ENCODE peak calls at places on chromosomes 2 and 18, in seven cellular contexts. B is heart right ventricle; E is ovary; K is CD8-positive, alpha-beta T cell; H is thoracic aorta; Z is sigmoid colon; I is tibial nerve. F is an unnamed sample.

GRCh38 chr2:191675807-191676667 is 1.9 kb upstream of the NABP1 start:
- DNase-seq in B (peak), E (no peak), K (peak), H (no peak), Z (peak), I (peak), F (peak)

GRCh38 chr2:12341215-12341614 is 375.5 kb upstream of the TRIB2 start:
- DNase-seq in B (no peak), E (no peak), K (no peak), H (no peak), Z (no peak), I (no peak), F (no peak)

GRCh38 chr2:120175000-120175581 is 48.1 kb downstream of the TMEM185B start:
- DNase-seq in B (peak), E (peak), K (no peak), H (no peak), Z (no peak), I (peak), F (no peak)

GRCh38 chr18:59140287-59140885 is 702 bp downstream of the SEC11C start:
- DNase-seq in B (peak), E (peak), K (peak), H (no peak), Z (peak), I (no peak), F (no peak)

GRCh38 chr2:36456227-36456788 is 100.7 kb downstream of the CRIM1 start:
- DNase-seq in B (peak), E (peak), K (no peak), H (peak), Z (peak), I (peak), F (no peak)

GRCh38 chr2:235639387-235639786 is 145.5 kb downstream of the AGAP1 start:
- DNase-seq in B (peak), E (peak), K (no peak), H (peak), Z (peak), I (peak), F (no peak)

GRCh38 chr2:187982668-187983067 is 309.0 kb upstream of the GULP1 start:
- DNase-seq in B (peak), E (no peak), K (no peak), H (no peak), Z (no peak), I (peak), F (no peak)

GRCh38 chr2:136135924-136136906 is 18.3 kb upstream of the CXCR4 start:
- DNase-seq in B (no peak), E (no peak), K (peak), H (no peak), Z (no peak), I (peak), F (peak)

GRCh38 chr2:64979744-64980143 is 9.5 kb upstream of the SLC1A4 start:
- DNase-seq in B (no peak), E (no peak), K (no peak), H (no peak), Z (no peak), I (no peak), F (no peak)

GRCh38 chr18:35201502-35201901 is 39.3 kb upstream of the ZNF397 start:
- DNase-seq in B (no peak), E (no peak), K (no peak), H (no peak), Z (no peak), I (no peak), F (no peak)

GRCh38 chr2:3574155-3574554 is 905 bp upstream of the RPS7 start:
- DNase-seq in B (no peak), E (no peak), K (no peak), H (no peak), Z (no peak), I (no peak), F (no peak)

GRCh38 chr2:106175084-106175850 is 18.8 kb downstream of the UXS1 start:
- DNase-seq in B (no peak), E (no peak), K (no peak), H (no peak), Z (no peak), I (no peak), F (no peak)

GRCh38 chr2:195559431-195559914 is 97.6 kb upstream of the SLC39A10 start:
- DNase-seq in B (peak), E (no peak), K (peak), H (no peak), Z (no peak), I (no peak), F (peak)

GRCh38 chr2:197828464-197829135 is 24.2 kb downstream of the PLCL1 start:
- DNase-seq in B (no peak), E (no peak), K (no peak), H (no peak), Z (no peak), I (no peak), F (no peak)

GRCh38 chr2:106956879-106957278 is 70.9 kb upstream of the ST6GAL2 start:
- DNase-seq in B (peak), E (no peak), K (no peak), H (no peak), Z (no peak), I (no peak), F (no peak)

GRCh38 chr2:20065885-20066602 is 14.6 kb upstream of the LAPTM4A start:
- DNase-seq in B (peak), E (no peak), K (no peak), H (no peak), Z (peak), I (peak), F (no peak)

GRCh38 chr2:237097911-237098702 is 12.4 kb downstream of the COPS8 start:
- DNase-seq in B (no peak), E (no peak), K (no peak), H (no peak), Z (no peak), I (no peak), F (no peak)

GRCh38 chr2:181911830-181912229 is 20.3 kb downstream of the ITPRID2 start:
- DNase-seq in B (no peak), E (no peak), K (no peak), H (no peak), Z (no peak), I (no peak), F (no peak)

GRCh38 chr2:181915096-181915495 is 23.6 kb downstream of the ITPRID2 start:
- DNase-seq in B (no peak), E (no peak), K (no peak), H (no peak), Z (no peak), I (no peak), F (no peak)

GRCh38 chr2:181916726-181917377 is 25.3 kb downstream of the ITPRID2 start:
- DNase-seq in B (no peak), E (no peak), K (no peak), H (no peak), Z (no peak), I (no peak), F (no peak)

GRCh38 chr2:181918188-181918587 is 26.7 kb downstream of the ITPRID2 start:
- DNase-seq in B (no peak), E (no peak), K (no peak), H (no peak), Z (no peak), I (no peak), F (no peak)

DNA sequence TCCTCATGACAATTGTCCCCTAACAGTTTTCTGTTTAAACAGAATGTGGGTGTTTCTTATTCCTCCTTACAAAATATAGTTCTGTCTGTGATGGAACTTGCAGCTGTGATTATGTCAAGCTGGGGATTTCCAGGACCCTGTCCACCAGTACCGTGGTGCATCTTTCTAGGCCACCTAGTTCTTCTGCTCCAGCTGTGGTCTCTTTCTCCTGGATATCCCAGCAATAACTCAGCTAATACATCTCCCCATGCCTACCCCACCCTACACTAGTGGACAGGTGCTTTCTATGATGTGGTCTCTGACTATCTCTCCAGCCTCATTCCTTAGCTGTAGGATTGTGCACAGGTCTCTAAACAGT is 25.8 kb downstream of the ITPRID2 start:
- DNase-seq in B (no peak), E (no peak), K (no peak), H (no peak), Z (no peak), I (no peak), F (no peak)
- H3K27ac ChIP-seq in B (no peak), E (no peak), K (no peak), H (no peak), Z (no peak), I (peak), F (no peak)

GRCh38 chr2:110842048-110842447 is 109.7 kb downstream of the ACOXL start:
- DNase-seq in B (no peak), E (no peak), K (no peak), H (no peak), Z (no peak), I (no peak), F (no peak)
- TF ChIP-seq CTCF in B (no peak), E (no peak), K (no peak), H (no peak), Z (no peak), I (no peak), F (no peak)

DNA sequence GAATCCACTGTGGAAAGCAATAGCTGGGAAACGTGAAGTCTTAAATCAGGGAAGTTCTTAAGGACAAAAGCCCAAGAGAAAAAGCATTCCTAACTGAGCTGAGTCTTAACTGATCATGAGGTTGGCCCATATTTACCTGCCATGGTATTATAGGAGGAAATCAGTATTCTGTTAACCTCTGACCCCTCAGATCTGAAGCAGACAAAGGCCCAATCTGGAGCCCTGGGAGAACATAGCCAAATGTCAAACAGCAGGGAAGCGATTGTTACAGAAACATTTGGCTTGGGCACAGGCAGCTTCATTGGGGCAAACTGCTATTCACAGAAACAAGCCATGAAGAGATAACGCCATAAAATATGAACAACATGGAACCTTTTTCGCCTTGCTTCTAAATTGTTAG is 18.8 kb downstream of the EPHA4 start:
- DNase-seq in B (no peak), E (no peak), K (no peak), H (no peak), Z (no peak), I (no peak), F (no peak)
- H3K27ac ChIP-seq in B (peak), E (no peak), K (no peak), H (no peak), Z (no peak), I (no peak), F (no peak)

GRCh38 chr2:209425082-209426071 is 1.5 kb downstream of the MAP2 start:
- DNase-seq in B (peak), E (no peak), K (no peak), H (no peak), Z (no peak), I (no peak), F (no peak)
- TF ChIP-seq CTCF in B (peak), E (peak), K (no peak), H (peak), Z (peak), I (peak), F (no peak)

GRCh38 chr2:5695641-5696350 is 3.6 kb downstream of the SOX11 start:
- DNase-seq in B (peak), E (no peak), K (no peak), H (no peak), Z (no peak), I (no peak), F (no peak)

GRCh38 chr2:5697554-5697953 is 5.4 kb downstream of the SOX11 start:
- DNase-seq in B (no peak), E (no peak), K (no peak), H (no peak), Z (no peak), I (no peak), F (no peak)

GRCh38 chr2:5696351-5696740 is 4.2 kb downstream of the SOX11 start:
- DNase-seq in B (no peak), E (no peak), K (no peak), H (no peak), Z (no peak), I (no peak), F (no peak)

GRCh38 chr2:5698171-5698570 is 6.0 kb downstream of the SOX11 start:
- DNase-seq in B (no peak), E (no peak), K (no peak), H (no peak), Z (no peak), I (no peak), F (no peak)

GRCh38 chr2:5696741-5697521 is 4.7 kb downstream of the SOX11 start:
- DNase-seq in B (peak), E (no peak), K (no peak), H (no peak), Z (peak), I (no peak), F (no peak)
- H3K27ac ChIP-seq in B (peak), E (no peak), K (no peak), H (no peak), Z (peak), I (no peak), F (no peak)

GRCh38 chr2:132038179-132038882 is 123.4 kb downstream of the ANKRD30BL start:
- DNase-seq in B (no peak), E (no peak), K (no peak), H (no peak), Z (no peak), I (no peak), F (no peak)

GRCh38 chr2:132034646-132035045 is 127.1 kb downstream of the ANKRD30BL start:
- DNase-seq in B (no peak), E (no peak), K (no peak), H (no peak), Z (no peak), I (no peak), F (no peak)

GRCh38 chr2:132033365-132033764 is 128.4 kb downstream of the ANKRD30BL start:
- DNase-seq in B (no peak), E (no peak), K (no peak), H (no peak), Z (no peak), I (no peak), F (no peak)

GRCh38 chr2:132033949-132034348 is 127.8 kb downstream of the ANKRD30BL start:
- DNase-seq in B (no peak), E (no peak), K (no peak), H (no peak), Z (no peak), I (no peak), F (no peak)

DNA sequence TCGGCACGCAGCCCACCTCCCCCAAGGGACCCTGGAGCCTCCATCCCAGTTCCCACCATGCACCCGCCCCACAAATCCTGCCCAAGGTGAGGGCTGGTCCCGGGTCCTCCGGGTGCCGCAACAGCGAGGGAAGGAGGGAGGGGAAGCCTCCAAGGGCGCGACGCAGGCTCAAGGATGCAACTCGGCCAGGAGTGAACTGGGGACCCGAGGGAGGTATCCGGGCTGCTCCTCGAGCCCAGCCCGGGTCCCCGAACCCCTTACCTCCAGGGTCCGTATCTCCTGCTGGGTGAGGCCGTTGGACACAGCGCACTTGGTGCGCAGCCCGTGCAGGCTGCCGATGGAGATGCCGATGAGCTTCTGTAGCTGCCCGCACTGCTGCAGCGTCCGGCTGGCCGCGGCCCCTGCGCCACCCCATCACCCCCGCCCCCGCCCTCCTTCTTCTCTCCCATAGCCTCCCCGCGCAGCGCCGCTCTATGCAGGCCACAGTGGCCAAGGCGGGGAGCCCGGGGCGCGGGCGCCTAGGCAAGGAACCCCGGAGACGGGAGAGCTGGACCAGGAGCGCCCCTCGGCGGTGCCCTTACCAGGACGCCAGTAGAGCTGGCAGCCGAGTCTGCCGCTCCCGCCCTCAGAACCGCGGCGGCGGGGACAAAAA is 124.1 kb downstream of the ANKRD30BL start:
- DNase-seq in B (no peak), E (no peak), K (no peak), H (no peak), Z (peak), I (no peak), F (no peak)
- TF ChIP-seq CTCF in B (no peak), E (no peak), K (no peak), H (no peak), Z (no peak), I (no peak), F (no peak)

GRCh38 chr2:8296340-8296739 is 385.5 kb upstream of the ID2 start:
- DNase-seq in B (no peak), E (no peak), K (no peak), H (no peak), Z (no peak), I (no peak), F (no peak)

GRCh38 chr2:8300216-8300615 is 381.6 kb upstream of the ID2 start:
- DNase-seq in B (no peak), E (no peak), K (no peak), H (no peak), Z (no peak), I (no peak), F (no peak)

GRCh38 chr2:8298783-8299182 is 383.1 kb upstream of the ID2 start:
- DNase-seq in B (peak), E (no peak), K (no peak), H (no peak), Z (peak), I (peak), F (no peak)

GRCh38 chr2:8300905-8301304 is 381.0 kb upstream of the ID2 start:
- DNase-seq in B (no peak), E (no peak), K (no peak), H (no peak), Z (no peak), I (no peak), F (no peak)

DNA sequence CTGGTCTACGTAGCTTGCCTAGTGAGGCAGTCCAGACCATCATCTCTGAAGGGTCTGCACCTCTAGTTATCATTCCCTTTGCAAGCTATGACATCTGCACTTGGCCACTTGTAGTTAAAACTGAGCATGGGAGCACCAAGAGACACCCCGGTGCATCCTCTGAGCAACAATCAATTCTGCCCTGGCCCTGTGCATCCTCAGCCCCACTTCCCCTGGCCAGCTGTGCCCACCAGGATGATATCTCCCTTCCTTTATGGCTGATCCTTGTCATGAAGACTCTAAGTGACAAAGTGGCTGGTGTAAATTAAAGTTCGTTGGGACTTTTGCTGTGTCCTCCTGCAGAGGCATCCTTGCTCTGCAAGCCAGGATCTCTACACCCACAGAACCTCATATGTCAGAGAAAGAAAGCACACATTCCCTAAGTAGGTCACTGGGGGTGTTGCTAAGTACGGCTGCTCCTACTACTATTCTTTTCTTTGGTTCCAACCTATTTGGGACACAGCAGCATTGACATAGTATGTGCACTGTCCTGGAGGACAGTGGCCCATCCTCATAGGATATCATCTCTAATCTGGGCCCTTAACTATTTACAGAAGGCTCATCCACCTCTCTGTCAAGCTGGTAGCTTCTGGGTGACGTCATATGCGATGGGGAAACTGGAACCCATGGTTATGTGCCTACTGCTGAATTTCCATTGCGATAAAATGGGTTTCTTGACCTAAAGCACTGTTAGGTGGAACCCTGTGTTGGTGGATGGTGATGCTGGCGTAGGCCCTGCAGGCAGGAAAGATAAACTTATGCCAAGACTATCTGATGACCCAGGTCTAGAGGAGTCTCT is 384.3 kb upstream of the ID2 start:
- DNase-seq in B (no peak), E (no peak), K (no peak), H (no peak), Z (no peak), I (no peak), F (no peak)
- H3K27ac ChIP-seq in B (no peak), E (no peak), K (no peak), H (no peak), Z (no peak), I (no peak), F (no peak)